ENCODE peak calls at places on chromosomes 5 and 9, in four cellular contexts. M is A549, G is K562, V is GM12878. X is an unnamed sample.

GRCh38 chr5:140632366-140633080 is 452 bp downstream of the CD14 start:
- DNase-seq in M (no peak), G (no peak), V (no peak), X (no peak)

GRCh38 chr9:112925058-112925641 is 34.5 kb upstream of the SLC46A2 start:
- DNase-seq in M (peak; percentile 46), G (peak; percentile 60), V (no peak), X (peak; percentile 45)

GRCh38 chr5:443239-444151 is 519 bp downstream of the EXOC3 start:
- DNase-seq in M (peak; percentile 13), G (peak; percentile 32), V (no peak), X (no peak)

GRCh38 chr5:169300468-169301385 is at the start of gene SLIT3:
- DNase-seq in M (peak; percentile 89), G (no peak), V (no peak), X (no peak)

GRCh38 chr5:141908796-141909195 is 14.9 kb upstream of the DELE1 start:
- DNase-seq in M (no peak), G (no peak), V (no peak), X (no peak)

GRCh38 chr5:71782771-71783770 is 64.0 kb downstream of the CARTPT start:
- DNase-seq in M (peak; percentile 75), G (peak; percentile 75), V (peak; percentile 60), X (peak; percentile 32)

GRCh38 chr9:37596504-37596903 is 4.1 kb upstream of the TOMM5 start:
- DNase-seq in M (no peak), G (no peak), V (no peak), X (no peak)

GRCh38 chr9:85178486-85178885 is 509.0 kb downstream of the NTRK2 start:
- DNase-seq in M (no peak), G (no peak), V (no peak), X (no peak)

GRCh38 chr5:173673295-173674170 is 57.1 kb upstream of the BOD1 start:
- DNase-seq in M (no peak), G (no peak), V (no peak), X (no peak)

GRCh38 chr9:36625006-36625600 is 52.4 kb downstream of the MELK start:
- DNase-seq in M (peak; percentile 13), G (no peak), V (no peak), X (no peak)

GRCh38 chr5:87076931-87077330 is 190.8 kb upstream of the RASA1 start:
- DNase-seq in M (no peak), G (no peak), V (no peak), X (no peak)

GRCh38 chr5:37015795-37016666 is 139.5 kb downstream of the NIPBL start:
- DNase-seq in M (no peak), G (no peak), V (no peak), X (no peak)

GRCh38 chr9:134099123-134099761 is 31.4 kb upstream of the BRD3 start:
- DNase-seq in M (peak; percentile 64), G (peak; percentile 73), V (peak; percentile 24), X (peak; percentile 55)

GRCh38 chr5:134846641-134846960 is 833 bp downstream of the C5orf24 start:
- DNase-seq in M (no peak), G (peak; percentile 56), V (no peak), X (peak; percentile 25)

GRCh38 chr5:115686692-115687054 is 60.8 kb upstream of the TMED7 start:
- DNase-seq in M (no peak), G (no peak), V (no peak), X (no peak)

GRCh38 chr9:96158909-96159575 is 142.9 kb downstream of the HSD17B3 start:
- DNase-seq in M (no peak), G (no peak), V (no peak), X (no peak)

GRCh38 chr9:72396247-72397091 is 31.5 kb upstream of the ZFAND5 start:
- DNase-seq in M (peak; percentile 73), G (no peak), V (no peak), X (peak; percentile 54)

GRCh38 chr9:71592400-71592799 is 175.9 kb downstream of the CEMIP2 start:
- DNase-seq in M (no peak), G (no peak), V (no peak), X (no peak)

GRCh38 chr9:128390150-128390812 is 19.1 kb downstream of the URM1 start:
- DNase-seq in M (no peak), G (no peak), V (no peak), X (no peak)

GRCh38 chr5:59660737-59661136 is 232.8 kb downstream of the PDE4D start:
- DNase-seq in M (peak; percentile 65), G (no peak), V (no peak), X (no peak)

GRCh38 chr9:77010527-77010926 is 8.9 kb upstream of the FOXB2 start:
- DNase-seq in M (no peak), G (no peak), V (no peak), X (no peak)

GRCh38 chr5:34585601-34586104 is 70.5 kb upstream of the RAI14 start:
- DNase-seq in M (peak; percentile 97), G (no peak), V (no peak), X (peak; percentile 89)

GRCh38 chr9:115596743-115597080 is 478.8 kb upstream of the TNC start:
- DNase-seq in M (no peak), G (no peak), V (no peak), X (no peak)

GRCh38 chr9:34123682-34124081 is 2.8 kb downstream of the DCAF12 start:
- DNase-seq in M (no peak), G (peak; percentile 18), V (peak; percentile 52), X (no peak)

GRCh38 chr9:132993511-132993939 is 15.0 kb downstream of the GFI1B start:
- DNase-seq in M (no peak), G (no peak), V (no peak), X (peak; percentile 29)

GRCh38 chr5:57795203-57795602 is 312.6 kb upstream of the ACTBL2 start:
- DNase-seq in M (no peak), G (no peak), V (no peak), X (no peak)

GRCh38 chr5:15383469-15383868 is 116.5 kb upstream of the FBXL7 start:
- DNase-seq in M (peak; percentile 23), G (no peak), V (no peak), X (peak; percentile 3)

GRCh38 chr5:165573445-165573844 is 2068.0 kb downstream of the MAT2B start:
- DNase-seq in M (no peak), G (no peak), V (no peak), X (no peak)

GRCh38 chr5:168076561-168076991 is 214.9 kb upstream of the WWC1 start:
- DNase-seq in M (peak; percentile 36), G (peak; percentile 16), V (no peak), X (peak; percentile 16)

GRCh38 chr9:109477269-109478203 is 20.6 kb downstream of the PTPN3 start:
- DNase-seq in M (peak; percentile 87), G (peak; percentile 23), V (peak; percentile 24), X (peak; percentile 97)

GRCh38 chr5:52771343-52772039 is 16.2 kb upstream of the ITGA1 start:
- DNase-seq in M (no peak), G (no peak), V (no peak), X (no peak)

GRCh38 chr5:69276422-69277174 is 41.9 kb downstream of the CDK7 start:
- DNase-seq in M (peak; percentile 33), G (no peak), V (no peak), X (peak; percentile 87)

GRCh38 chr9:16191237-16191636 is 638.4 kb downstream of the CCDC171 start:
- DNase-seq in M (no peak), G (no peak), V (no peak), X (no peak)

GRCh38 chr9:73869261-73869660 is 627.9 kb upstream of the RORB start:
- DNase-seq in M (peak; percentile 13), G (peak; percentile 70), V (peak; percentile 30), X (peak; percentile 13)

GRCh38 chr9:3436629-3437028 is 89.2 kb downstream of the RFX3 start:
- DNase-seq in M (no peak), G (no peak), V (no peak), X (no peak)

GRCh38 chr5:6544561-6544935 is 88.3 kb downstream of the NSUN2 start:
- DNase-seq in M (no peak), G (no peak), V (no peak), X (no peak)

GRCh38 chr5:160357861-160358411 is 12.5 kb downstream of the C1QTNF2 start:
- DNase-seq in M (no peak), G (no peak), V (no peak), X (no peak)

GRCh38 chr5:143066556-143067281 is 296.5 kb downstream of the ARHGAP26 start:
- DNase-seq in M (peak; percentile 37), G (no peak), V (peak; percentile 79), X (no peak)

GRCh38 chr9:16262467-16263261 is 607.8 kb downstream of the BNC2 start:
- DNase-seq in M (no peak), G (no peak), V (no peak), X (no peak)

GRCh38 chr9:124206391-124206790 is 51.4 kb upstream of the NEK6 start:
- DNase-seq in M (no peak), G (no peak), V (no peak), X (no peak)

GRCh38 chr5:88140863-88141694 is 127.6 kb downstream of the TMEM161B start:
- DNase-seq in M (peak; percentile 95), G (peak; percentile 96), V (peak; percentile 8), X (peak; percentile 93)

GRCh38 chr5:88144219-88145040 is 124.2 kb downstream of the TMEM161B start:
- DNase-seq in M (no peak), G (no peak), V (no peak), X (no peak)

GRCh38 chr5:88143693-88144218 is 124.9 kb downstream of the TMEM161B start:
- DNase-seq in M (no peak), G (no peak), V (no peak), X (no peak)

GRCh38 chr5:88141695-88141979 is 127.0 kb downstream of the TMEM161B start:
- DNase-seq in M (no peak), G (no peak), V (no peak), X (no peak)

GRCh38 chr5:88142801-88143692 is 125.6 kb downstream of the TMEM161B start:
- DNase-seq in M (no peak), G (no peak), V (no peak), X (no peak)
- H3K4me3 ChIP-seq in M (peak overlapping the region; percentile 48), G (no peak overlapping the region), V (no peak overlapping the region), X (no peak overlapping the region)

DNA sequence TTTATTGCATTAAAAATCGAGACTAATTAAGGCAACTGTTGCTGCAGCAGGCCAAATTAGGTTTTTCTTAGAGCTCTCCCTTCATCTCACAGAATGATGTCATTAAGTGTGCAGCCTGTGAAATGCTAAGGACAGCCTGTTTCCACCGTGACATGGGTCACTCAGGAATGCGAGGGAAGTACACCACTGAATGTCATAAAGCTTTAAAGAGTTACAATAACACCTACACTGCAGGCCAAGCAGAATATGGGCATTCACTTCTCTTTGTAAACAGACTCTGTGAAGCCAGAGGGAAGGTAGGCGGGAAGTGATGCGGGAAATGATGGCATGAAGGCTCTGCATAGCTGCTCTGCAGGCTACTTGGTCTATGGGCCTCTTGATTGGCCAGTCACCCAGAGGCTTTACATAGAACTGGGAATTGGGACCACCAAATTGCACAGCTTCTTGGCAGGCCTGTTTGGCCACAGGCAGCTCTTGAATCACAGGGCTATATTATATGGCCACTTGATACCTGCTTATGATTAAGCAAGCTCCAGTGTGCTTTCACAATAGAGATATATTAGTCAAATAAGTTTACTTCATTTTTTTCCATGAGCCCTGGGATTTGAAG is 28.4 kb upstream of the AOPEP start:
- DNase-seq in M (no peak), G (no peak), V (no peak), X (peak; percentile 70)
- TF ChIP-seq CHD4 in M (no peak), G (no peak), V (no peak), X (no peak)

GRCh38 chr9:27293046-27293445 is 3.9 kb downstream of the EQTN start:
- DNase-seq in M (no peak), G (no peak), V (no peak), X (no peak)
- H3K4me3 ChIP-seq in M (no peak overlapping the region), G (no peak overlapping the region), V (no peak overlapping the region), X (no peak overlapping the region)

GRCh38 chr5:159345336-159345735 is 15.0 kb upstream of the IL12B start:
- DNase-seq in M (no peak), G (no peak), V (no peak), X (no peak)
- TF ChIP-seq CHD4 in M (no peak), G (no peak), V (no peak), X (no peak)

GRCh38 chr5:7667216-7667767 is 183.6 kb downstream of the CFAP90 start:
- DNase-seq in M (no peak), G (no peak), V (no peak), X (no peak)
- H3K4me3 ChIP-seq in M (no peak overlapping the region), G (no peak overlapping the region), V (no peak overlapping the region), X (no peak overlapping the region)